ENCODE peak calls at places on chromosomes 2 and 18, in eight cellular contexts. One of them, this sample, is unnamed.

GRCh38 chr18:36899289-36899688 is 70.4 kb downstream of the KIAA1328 start:
- DNase-seq in A549: peak
- DNase-seq in fibroblast of lung: no peak
- DNase-seq in mesothelial cell of epicardium: no peak
- DNase-seq in progenitor cell of endocrine pancreas: no peak
- DNase-seq in esophagus muscularis mucosa: no peak
- DNase-seq in left ventricle myocardium inferior: no peak
- DNase-seq in endothelial cell: no peak
- DNase-seq in this sample: no peak

GRCh38 chr2:174750923-174751441 is 13.3 kb downstream of the CHRNA1 start:
- DNase-seq in A549: no peak
- DNase-seq in fibroblast of lung: no peak
- DNase-seq in mesothelial cell of epicardium: no peak
- DNase-seq in progenitor cell of endocrine pancreas: no peak
- DNase-seq in esophagus muscularis mucosa: no peak
- DNase-seq in left ventricle myocardium inferior: no peak
- DNase-seq in endothelial cell: no peak
- DNase-seq in this sample: peak

GRCh38 chr2:113169002-113169530 is 4.7 kb upstream of the PSD4 start:
- DNase-seq in A549: no peak
- DNase-seq in fibroblast of lung: no peak
- DNase-seq in mesothelial cell of epicardium: no peak
- DNase-seq in progenitor cell of endocrine pancreas: no peak
- DNase-seq in esophagus muscularis mucosa: no peak
- DNase-seq in left ventricle myocardium inferior: no peak
- DNase-seq in endothelial cell: no peak
- DNase-seq in this sample: no peak

GRCh38 chr2:26986576-26986975 is 16.1 kb downstream of the MAPRE3 start:
- DNase-seq in A549: no peak
- DNase-seq in fibroblast of lung: peak
- DNase-seq in mesothelial cell of epicardium: no peak
- DNase-seq in progenitor cell of endocrine pancreas: no peak
- DNase-seq in esophagus muscularis mucosa: no peak
- DNase-seq in left ventricle myocardium inferior: no peak
- DNase-seq in endothelial cell: no peak
- DNase-seq in this sample: no peak

GRCh38 chr2:1620081-1620480 is 124.2 kb downstream of the PXDN start:
- DNase-seq in A549: no peak
- DNase-seq in fibroblast of lung: no peak
- DNase-seq in mesothelial cell of epicardium: no peak
- DNase-seq in progenitor cell of endocrine pancreas: no peak
- DNase-seq in esophagus muscularis mucosa: no peak
- DNase-seq in left ventricle myocardium inferior: no peak
- DNase-seq in endothelial cell: no peak
- DNase-seq in this sample: no peak

GRCh38 chr2:60569680-60570111 is 16.2 kb upstream of the BCL11A start:
- DNase-seq in A549: no peak
- DNase-seq in fibroblast of lung: no peak
- DNase-seq in mesothelial cell of epicardium: no peak
- DNase-seq in progenitor cell of endocrine pancreas: no peak
- DNase-seq in esophagus muscularis mucosa: no peak
- DNase-seq in left ventricle myocardium inferior: no peak
- DNase-seq in endothelial cell: no peak
- DNase-seq in this sample: no peak

GRCh38 chr2:216871333-216871934 is 11.6 kb upstream of the TNP1 start:
- DNase-seq in A549: no peak
- DNase-seq in fibroblast of lung: no peak
- DNase-seq in mesothelial cell of epicardium: no peak
- DNase-seq in progenitor cell of endocrine pancreas: no peak
- DNase-seq in esophagus muscularis mucosa: no peak
- DNase-seq in left ventricle myocardium inferior: no peak
- DNase-seq in endothelial cell: no peak
- DNase-seq in this sample: no peak

GRCh38 chr2:178177066-178177679 is 17.1 kb upstream of the OSBPL6 start:
- DNase-seq in A549: no peak
- DNase-seq in fibroblast of lung: peak
- DNase-seq in mesothelial cell of epicardium: no peak
- DNase-seq in progenitor cell of endocrine pancreas: no peak
- DNase-seq in esophagus muscularis mucosa: no peak
- DNase-seq in left ventricle myocardium inferior: no peak
- DNase-seq in endothelial cell: no peak
- DNase-seq in this sample: no peak

GRCh38 chr2:107362973-107363372 is 463.7 kb upstream of the RGPD4 start:
- DNase-seq in A549: no peak
- DNase-seq in fibroblast of lung: no peak
- DNase-seq in mesothelial cell of epicardium: no peak
- DNase-seq in progenitor cell of endocrine pancreas: no peak
- DNase-seq in esophagus muscularis mucosa: no peak
- DNase-seq in left ventricle myocardium inferior: no peak
- DNase-seq in endothelial cell: no peak
- DNase-seq in this sample: no peak

GRCh38 chr2:88818381-88818780 is 126.9 kb downstream of the RPIA start:
- DNase-seq in A549: no peak
- DNase-seq in fibroblast of lung: no peak
- DNase-seq in mesothelial cell of epicardium: no peak
- DNase-seq in progenitor cell of endocrine pancreas: no peak
- DNase-seq in esophagus muscularis mucosa: no peak
- DNase-seq in left ventricle myocardium inferior: no peak
- DNase-seq in endothelial cell: no peak
- DNase-seq in this sample: no peak

GRCh38 chr2:33262097-33262496 is 214.4 kb upstream of the RASGRP3 start:
- DNase-seq in A549: no peak
- DNase-seq in fibroblast of lung: no peak
- DNase-seq in mesothelial cell of epicardium: no peak
- DNase-seq in progenitor cell of endocrine pancreas: no peak
- DNase-seq in esophagus muscularis mucosa: no peak
- DNase-seq in left ventricle myocardium inferior: no peak
- DNase-seq in endothelial cell: no peak
- DNase-seq in this sample: no peak

GRCh38 chr2:182591774-182592173 is 124.3 kb upstream of the DNAJC10 start:
- DNase-seq in A549: no peak
- DNase-seq in fibroblast of lung: no peak
- DNase-seq in mesothelial cell of epicardium: no peak
- DNase-seq in progenitor cell of endocrine pancreas: no peak
- DNase-seq in esophagus muscularis mucosa: no peak
- DNase-seq in left ventricle myocardium inferior: no peak
- DNase-seq in endothelial cell: no peak
- DNase-seq in this sample: no peak

GRCh38 chr2:174681099-174681982 is 82.9 kb downstream of the CHRNA1 start:
- DNase-seq in A549: peak
- DNase-seq in fibroblast of lung: peak
- DNase-seq in mesothelial cell of epicardium: no peak
- DNase-seq in progenitor cell of endocrine pancreas: no peak
- DNase-seq in esophagus muscularis mucosa: no peak
- DNase-seq in left ventricle myocardium inferior: no peak
- DNase-seq in endothelial cell: no peak
- DNase-seq in this sample: no peak

GRCh38 chr2:117856415-117857210 is 42.1 kb downstream of the DDX18 start:
- DNase-seq in A549: peak
- DNase-seq in fibroblast of lung: peak
- DNase-seq in mesothelial cell of epicardium: no peak
- DNase-seq in progenitor cell of endocrine pancreas: no peak
- DNase-seq in esophagus muscularis mucosa: no peak
- DNase-seq in left ventricle myocardium inferior: no peak
- DNase-seq in endothelial cell: no peak
- DNase-seq in this sample: no peak

GRCh38 chr2:240574386-240575100 is 6.3 kb downstream of the RNPEPL1 start:
- DNase-seq in A549: no peak
- DNase-seq in fibroblast of lung: no peak
- DNase-seq in mesothelial cell of epicardium: no peak
- DNase-seq in progenitor cell of endocrine pancreas: no peak
- DNase-seq in esophagus muscularis mucosa: no peak
- DNase-seq in left ventricle myocardium inferior: peak
- DNase-seq in endothelial cell: peak
- DNase-seq in this sample: no peak

GRCh38 chr2:72363406-72363805 is 215.7 kb upstream of the CYP26B1 start:
- DNase-seq in A549: no peak
- DNase-seq in fibroblast of lung: no peak
- DNase-seq in mesothelial cell of epicardium: no peak
- DNase-seq in progenitor cell of endocrine pancreas: no peak
- DNase-seq in esophagus muscularis mucosa: no peak
- DNase-seq in left ventricle myocardium inferior: no peak
- DNase-seq in endothelial cell: no peak
- DNase-seq in this sample: no peak

DNA sequence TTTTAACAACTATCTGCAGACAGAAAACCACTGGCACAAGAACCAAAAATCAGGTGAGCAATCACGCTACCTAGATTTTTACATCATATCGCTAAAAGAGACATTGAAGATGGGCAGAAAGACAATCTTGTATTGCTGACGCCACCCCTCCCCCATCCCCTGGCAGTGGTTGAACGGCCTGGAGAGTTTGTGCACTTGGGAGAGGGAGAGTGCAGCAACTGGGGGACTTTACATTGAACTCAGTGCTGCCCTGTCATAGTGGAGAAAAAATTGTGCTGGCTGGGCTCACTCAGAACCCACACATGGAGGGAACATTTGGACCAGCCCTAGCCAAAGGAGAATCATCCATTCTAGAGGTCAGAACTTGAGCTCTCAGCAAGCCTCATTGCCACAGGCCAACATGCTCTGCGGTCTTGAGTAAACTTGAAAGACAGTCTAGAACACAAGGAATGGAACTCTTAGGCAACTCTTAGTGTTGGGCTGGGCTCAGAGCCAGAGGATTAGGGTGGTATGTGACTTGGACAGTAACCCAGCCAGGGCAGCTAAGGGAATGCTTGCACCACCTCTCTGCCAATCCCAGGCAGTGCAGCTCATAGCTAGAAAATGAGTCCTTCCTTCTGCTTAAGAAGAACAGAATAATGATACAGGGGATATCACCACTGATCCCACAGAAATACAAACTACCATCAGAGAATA is 220.0 kb upstream of the CYP26B1 start:
- DNase-seq in A549: peak
- DNase-seq in fibroblast of lung: peak
- DNase-seq in mesothelial cell of epicardium: no peak
- DNase-seq in progenitor cell of endocrine pancreas: no peak
- DNase-seq in esophagus muscularis mucosa: no peak
- DNase-seq in left ventricle myocardium inferior: peak
- DNase-seq in endothelial cell: no peak
- DNase-seq in this sample: no peak
- TF ChIP-seq CTCF in A549: peak
- TF ChIP-seq CTCF in fibroblast of lung: peak
- TF ChIP-seq CTCF in mesothelial cell of epicardium: no peak
- TF ChIP-seq CTCF in progenitor cell of endocrine pancreas: no peak
- TF ChIP-seq CTCF in esophagus muscularis mucosa: peak
- TF ChIP-seq CTCF in left ventricle myocardium inferior: peak
- TF ChIP-seq CTCF in endothelial cell: no peak
- TF ChIP-seq CTCF in this sample: no peak

GRCh38 chr2:54052825-54053718 is 62.3 kb upstream of the ACYP2 start:
- DNase-seq in A549: no peak
- DNase-seq in fibroblast of lung: no peak
- DNase-seq in mesothelial cell of epicardium: no peak
- DNase-seq in progenitor cell of endocrine pancreas: no peak
- DNase-seq in esophagus muscularis mucosa: no peak
- DNase-seq in left ventricle myocardium inferior: no peak
- DNase-seq in endothelial cell: no peak
- DNase-seq in this sample: no peak
- TF ChIP-seq CTCF in A549: no peak
- TF ChIP-seq CTCF in fibroblast of lung: no peak
- TF ChIP-seq CTCF in mesothelial cell of epicardium: no peak
- TF ChIP-seq CTCF in progenitor cell of endocrine pancreas: peak
- TF ChIP-seq CTCF in esophagus muscularis mucosa: no peak
- TF ChIP-seq CTCF in left ventricle myocardium inferior: no peak
- TF ChIP-seq CTCF in endothelial cell: no peak
- TF ChIP-seq CTCF in this sample: no peak

GRCh38 chr18:60070631-60071030 is 170.8 kb downstream of the PMAIP1 start:
- DNase-seq in A549: no peak
- DNase-seq in fibroblast of lung: peak
- DNase-seq in mesothelial cell of epicardium: no peak
- DNase-seq in progenitor cell of endocrine pancreas: no peak
- DNase-seq in esophagus muscularis mucosa: no peak
- DNase-seq in left ventricle myocardium inferior: no peak
- DNase-seq in endothelial cell: no peak
- DNase-seq in this sample: no peak

GRCh38 chr18:60064271-60064670 is 164.5 kb downstream of the PMAIP1 start:
- DNase-seq in A549: no peak
- DNase-seq in fibroblast of lung: peak
- DNase-seq in mesothelial cell of epicardium: no peak
- DNase-seq in progenitor cell of endocrine pancreas: no peak
- DNase-seq in esophagus muscularis mucosa: no peak
- DNase-seq in left ventricle myocardium inferior: no peak
- DNase-seq in endothelial cell: no peak
- DNase-seq in this sample: no peak

GRCh38 chr18:60067426-60068210 is 167.8 kb downstream of the PMAIP1 start:
- DNase-seq in A549: no peak
- DNase-seq in fibroblast of lung: peak
- DNase-seq in mesothelial cell of epicardium: no peak
- DNase-seq in progenitor cell of endocrine pancreas: no peak
- DNase-seq in esophagus muscularis mucosa: no peak
- DNase-seq in left ventricle myocardium inferior: no peak
- DNase-seq in endothelial cell: no peak
- DNase-seq in this sample: no peak

GRCh38 chr18:60066576-60066975 is 166.8 kb downstream of the PMAIP1 start:
- DNase-seq in A549: no peak
- DNase-seq in fibroblast of lung: no peak
- DNase-seq in mesothelial cell of epicardium: no peak
- DNase-seq in progenitor cell of endocrine pancreas: no peak
- DNase-seq in esophagus muscularis mucosa: no peak
- DNase-seq in left ventricle myocardium inferior: no peak
- DNase-seq in endothelial cell: no peak
- DNase-seq in this sample: no peak

GRCh38 chr18:60069145-60069544 is 169.3 kb downstream of the PMAIP1 start:
- DNase-seq in A549: no peak
- DNase-seq in fibroblast of lung: no peak
- DNase-seq in mesothelial cell of epicardium: no peak
- DNase-seq in progenitor cell of endocrine pancreas: no peak
- DNase-seq in esophagus muscularis mucosa: no peak
- DNase-seq in left ventricle myocardium inferior: no peak
- DNase-seq in endothelial cell: no peak
- DNase-seq in this sample: no peak
- TF ChIP-seq CTCF in A549: no peak
- TF ChIP-seq CTCF in fibroblast of lung: peak
- TF ChIP-seq CTCF in mesothelial cell of epicardium: no peak
- TF ChIP-seq CTCF in progenitor cell of endocrine pancreas: peak
- TF ChIP-seq CTCF in esophagus muscularis mucosa: no peak
- TF ChIP-seq CTCF in left ventricle myocardium inferior: no peak
- TF ChIP-seq CTCF in endothelial cell: no peak
- TF ChIP-seq CTCF in this sample: no peak

GRCh38 chr2:65553504-65554074 is 121.2 kb upstream of the SPRED2 start:
- DNase-seq in A549: no peak
- DNase-seq in fibroblast of lung: peak
- DNase-seq in mesothelial cell of epicardium: no peak
- DNase-seq in progenitor cell of endocrine pancreas: no peak
- DNase-seq in esophagus muscularis mucosa: no peak
- DNase-seq in left ventricle myocardium inferior: no peak
- DNase-seq in endothelial cell: no peak
- DNase-seq in this sample: no peak
- TF ChIP-seq CTCF in A549: peak
- TF ChIP-seq CTCF in fibroblast of lung: no peak
- TF ChIP-seq CTCF in mesothelial cell of epicardium: peak
- TF ChIP-seq CTCF in progenitor cell of endocrine pancreas: no peak
- TF ChIP-seq CTCF in esophagus muscularis mucosa: no peak
- TF ChIP-seq CTCF in left ventricle myocardium inferior: peak
- TF ChIP-seq CTCF in endothelial cell: no peak
- TF ChIP-seq CTCF in this sample: peak

GRCh38 chr2:29644949-29645348 is 276.4 kb downstream of the ALK start:
- DNase-seq in A549: no peak
- DNase-seq in fibroblast of lung: no peak
- DNase-seq in mesothelial cell of epicardium: no peak
- DNase-seq in progenitor cell of endocrine pancreas: no peak
- DNase-seq in esophagus muscularis mucosa: no peak
- DNase-seq in left ventricle myocardium inferior: no peak
- DNase-seq in endothelial cell: no peak
- DNase-seq in this sample: no peak
- TF ChIP-seq CTCF in A549: peak
- TF ChIP-seq CTCF in fibroblast of lung: no peak
- TF ChIP-seq CTCF in mesothelial cell of epicardium: peak
- TF ChIP-seq CTCF in progenitor cell of endocrine pancreas: peak
- TF ChIP-seq CTCF in esophagus muscularis mucosa: no peak
- TF ChIP-seq CTCF in left ventricle myocardium inferior: no peak
- TF ChIP-seq CTCF in endothelial cell: peak
- TF ChIP-seq CTCF in this sample: no peak

This sample was measured in natural killer cell.